ENCODE peak calls at places on chromosomes 1 and 21, in four cellular contexts. One of them, this sample, is unnamed.
A peak's percentile ranks its signal among the peaks of the same experiment; 100 is the strongest.

GRCh38 chr1:217373761-217374701 is 256.9 kb downstream of the GPATCH2 start:
- DNase-seq in HL-60: no peak
- DNase-seq in GM12878: no peak
- DNase-seq in K562: no peak
- DNase-seq in this sample: no peak

GRCh38 chr1:62321438-62321837 is 2.2 kb upstream of the KANK4 start:
- DNase-seq in K562: no peak
- DNase-seq in HL-60: no peak
- DNase-seq in GM12878: no peak
- DNase-seq in this sample: no peak

GRCh38 chr21:39020751-39021474 is 162.3 kb downstream of the PSMG1 start:
- DNase-seq in HL-60: peak; percentile 76
- DNase-seq in K562: no peak
- DNase-seq in GM12878: no peak
- DNase-seq in this sample: no peak

GRCh38 chr1:172373864-172374263 is 46.6 kb upstream of the C1orf105 start:
- DNase-seq in K562: no peak
- DNase-seq in GM12878: no peak
- DNase-seq in HL-60: no peak
- DNase-seq in this sample: no peak

GRCh38 chr1:117802546-117803257 is 126.7 kb downstream of the GDAP2 start:
- DNase-seq in HL-60: no peak
- DNase-seq in K562: no peak
- DNase-seq in GM12878: no peak
- DNase-seq in this sample: no peak

GRCh38 chr1:228938248-228938891 is 203.1 kb downstream of the RHOU start:
- DNase-seq in GM12878: no peak
- DNase-seq in K562: no peak
- DNase-seq in HL-60: no peak
- DNase-seq in this sample: no peak

GRCh38 chr1:24765308-24765988 is 20.2 kb downstream of the CLIC4 start:
- DNase-seq in K562: peak; percentile 85
- DNase-seq in GM12878: no peak
- DNase-seq in HL-60: no peak
- DNase-seq in this sample: no peak

GRCh38 chr1:18681423-18681835 is 50.8 kb downstream of the PAX7 start:
- DNase-seq in HL-60: peak; percentile 58
- DNase-seq in GM12878: no peak
- DNase-seq in K562: peak; percentile 79
- DNase-seq in this sample: peak; percentile 52

GRCh38 chr1:201619513-201619912 is 80.6 kb downstream of the NAV1 start:
- DNase-seq in HL-60: no peak
- DNase-seq in GM12878: no peak
- DNase-seq in K562: no peak
- DNase-seq in this sample: no peak

GRCh38 chr21:42143111-42143510 is 72.0 kb downstream of the UMODL1 start:
- DNase-seq in K562: no peak
- DNase-seq in HL-60: no peak
- DNase-seq in GM12878: no peak
- DNase-seq in this sample: no peak

GRCh38 chr1:198932351-198932991 is 293.6 kb downstream of the PTPRC start:
- DNase-seq in K562: no peak
- DNase-seq in GM12878: no peak
- DNase-seq in HL-60: no peak
- DNase-seq in this sample: no peak

GRCh38 chr1:1421147-1421906 is at the start of gene ANKRD65:
- DNase-seq in HL-60: no peak
- DNase-seq in K562: no peak
- DNase-seq in GM12878: no peak
- DNase-seq in this sample: no peak

GRCh38 chr1:160993544-160993943 is 27.4 kb downstream of the F11R start:
- DNase-seq in K562: no peak
- DNase-seq in GM12878: no peak
- DNase-seq in HL-60: peak; percentile 29
- DNase-seq in this sample: no peak

GRCh38 chr1:24003331-24003972 is 23.3 kb upstream of the SRSF10 start:
- DNase-seq in HL-60: no peak
- DNase-seq in K562: no peak
- DNase-seq in GM12878: peak; percentile 81
- DNase-seq in this sample: no peak

GRCh38 chr1:58290685-58291372 is 255.7 kb downstream of the OMA1 start:
- DNase-seq in GM12878: no peak
- DNase-seq in HL-60: no peak
- DNase-seq in K562: no peak
- DNase-seq in this sample: no peak

GRCh38 chr21:36263797-36264196 is 56.2 kb upstream of the MORC3 start:
- DNase-seq in GM12878: no peak
- DNase-seq in HL-60: peak; percentile 7
- DNase-seq in K562: no peak
- DNase-seq in this sample: no peak

GRCh38 chr1:150562384-150563339 is 13.5 kb downstream of the ADAMTSL4 start:
- DNase-seq in K562: no peak
- DNase-seq in HL-60: peak; percentile 23
- DNase-seq in GM12878: peak; percentile 97
- DNase-seq in this sample: no peak

GRCh38 chr1:198902616-198903140 is 263.8 kb downstream of the PTPRC start:
- DNase-seq in HL-60: no peak
- DNase-seq in GM12878: no peak
- DNase-seq in K562: no peak
- DNase-seq in this sample: no peak

GRCh38 chr21:18545908-18546307 is 142.3 kb upstream of the TMPRSS15 start:
- DNase-seq in GM12878: no peak
- DNase-seq in HL-60: no peak
- DNase-seq in K562: no peak
- DNase-seq in this sample: no peak

GRCh38 chr1:2290595-2291510 is 62.7 kb downstream of the SKI start:
- DNase-seq in K562: peak; percentile 66
- DNase-seq in HL-60: peak; percentile 99
- DNase-seq in GM12878: peak; percentile 50
- DNase-seq in this sample: no peak

GRCh38 chr1:29651684-29652665 is 415.7 kb downstream of the PTPRU start:
- DNase-seq in GM12878: no peak
- DNase-seq in HL-60: no peak
- DNase-seq in K562: no peak
- DNase-seq in this sample: no peak

GRCh38 chr1:224745924-224746323 is 129.8 kb downstream of the CNIH3 start:
- DNase-seq in K562: no peak
- DNase-seq in HL-60: no peak
- DNase-seq in GM12878: peak; percentile 56
- DNase-seq in this sample: no peak

GRCh38 chr1:45177452-45177851 is 29.0 kb downstream of the ZSWIM5 start:
- DNase-seq in HL-60: no peak
- DNase-seq in GM12878: no peak
- DNase-seq in K562: no peak
- DNase-seq in this sample: no peak

GRCh38 chr21:46457801-46458314 is 833 bp upstream of the DIP2A start:
- DNase-seq in K562: peak; percentile 69
- DNase-seq in HL-60: peak; percentile 74
- DNase-seq in GM12878: no peak
- DNase-seq in this sample: no peak

GRCh38 chr21:41636636-41637625 is 129.0 kb upstream of the TMPRSS2 start:
- DNase-seq in K562: no peak
- DNase-seq in GM12878: no peak
- DNase-seq in HL-60: no peak
- DNase-seq in this sample: no peak

GRCh38 chr1:13517193-13517812 is 3.5 kb upstream of the LRRC38 start:
- DNase-seq in K562: peak; percentile 35
- DNase-seq in HL-60: no peak
- DNase-seq in GM12878: no peak
- DNase-seq in this sample: no peak

GRCh38 chr1:24149854-24150227 is 6.9 kb upstream of the IL22RA1 start:
- DNase-seq in K562: peak; percentile 79
- DNase-seq in GM12878: no peak
- DNase-seq in HL-60: no peak
- DNase-seq in this sample: no peak

DNA sequence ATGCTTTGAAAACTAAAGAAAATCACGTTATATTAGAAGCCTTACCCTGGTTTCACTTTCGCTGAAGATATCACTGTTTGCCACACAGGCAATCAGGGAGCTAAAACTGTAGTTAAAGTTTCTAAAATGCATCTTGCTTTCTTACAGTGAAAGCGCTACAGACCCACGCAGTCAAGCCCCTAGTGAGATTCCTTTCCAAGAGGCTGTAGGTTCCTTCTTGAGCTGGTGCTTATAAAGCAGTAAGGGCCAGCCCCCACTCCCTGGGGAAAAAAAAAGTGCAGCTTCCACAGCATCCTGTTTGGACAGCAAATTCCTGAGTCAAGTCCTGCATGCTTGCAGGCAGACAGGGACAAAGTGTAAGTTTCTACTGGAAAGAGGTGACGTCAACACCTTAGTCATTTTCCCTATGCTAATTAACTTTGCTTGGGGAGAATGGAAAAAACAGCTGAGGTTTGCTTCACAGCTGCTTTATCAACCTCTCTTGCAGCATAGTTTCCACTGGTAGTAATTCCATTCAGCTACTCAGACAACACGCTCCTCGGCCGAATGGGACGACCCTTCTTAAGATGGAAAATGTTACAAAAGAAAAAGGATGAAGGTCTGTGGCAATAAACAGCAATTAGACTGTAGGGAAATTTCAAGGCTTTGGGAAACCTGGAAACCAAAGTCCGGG is 14.7 kb upstream of the KCNE1 start:
- DNase-seq in HL-60: peak; percentile 38
- DNase-seq in K562: no peak
- DNase-seq in GM12878: no peak
- DNase-seq in this sample: no peak
- TF ChIP-seq SPI1 in HL-60: no peak
- TF ChIP-seq SPI1 in K562: no peak
- TF ChIP-seq SPI1 in GM12878: no peak
- TF ChIP-seq SPI1 in this sample: no peak

DNA sequence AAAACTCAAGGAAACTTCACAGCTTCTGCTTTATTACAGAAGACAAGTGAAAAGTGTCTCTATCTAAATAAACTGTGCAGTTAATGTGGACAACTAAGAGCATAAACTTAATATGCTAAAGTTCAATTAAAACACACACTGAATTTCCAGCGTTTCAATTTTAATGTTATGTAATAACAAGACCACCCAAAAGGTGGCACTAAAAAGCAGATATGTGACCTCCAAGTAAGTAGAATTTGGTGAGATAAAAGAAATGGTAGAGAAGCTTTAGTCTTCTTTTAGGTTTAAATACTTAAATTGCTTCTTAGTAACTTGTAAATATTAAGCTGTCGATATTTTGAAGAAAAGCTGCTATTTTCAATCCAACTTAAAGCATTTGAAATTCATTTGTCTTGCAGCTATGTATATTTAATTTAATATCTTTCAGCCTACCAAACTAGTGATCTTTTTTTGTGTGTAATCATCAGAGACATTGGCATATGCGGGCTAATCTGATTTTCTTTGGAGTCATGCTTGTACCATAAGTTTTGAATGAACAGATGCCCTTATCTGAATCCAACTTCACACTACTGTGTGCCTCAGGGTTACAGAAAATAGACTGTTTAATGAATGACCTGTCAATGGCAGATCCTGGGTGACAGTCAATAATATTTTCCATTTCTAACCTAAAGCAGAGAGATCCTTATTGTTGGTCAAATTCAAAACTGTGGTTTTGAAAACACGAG is 36.5 kb upstream of the ADAMTS1 start:
- DNase-seq in GM12878: no peak
- DNase-seq in K562: no peak
- DNase-seq in HL-60: no peak
- DNase-seq in this sample: no peak
- TF ChIP-seq SPI1 in GM12878: no peak
- TF ChIP-seq SPI1 in K562: no peak
- TF ChIP-seq SPI1 in HL-60: no peak
- TF ChIP-seq SPI1 in this sample: no peak

GRCh38 chr1:8910914-8911313 is 32.4 kb upstream of the ENO1 start:
- DNase-seq in K562: no peak
- DNase-seq in HL-60: no peak
- DNase-seq in GM12878: no peak
- DNase-seq in this sample: no peak

GRCh38 chr1:8910331-8910730 is 31.8 kb upstream of the ENO1 start:
- DNase-seq in K562: no peak
- DNase-seq in GM12878: no peak
- DNase-seq in HL-60: peak; percentile 53
- DNase-seq in this sample: no peak

GRCh38 chr1:8913457-8913856 is 32.2 kb upstream of the CA6 start:
- DNase-seq in K562: no peak
- DNase-seq in HL-60: no peak
- DNase-seq in GM12878: no peak
- DNase-seq in this sample: no peak

GRCh38 chr1:8914471-8914870 is 31.2 kb upstream of the CA6 start:
- DNase-seq in GM12878: no peak
- DNase-seq in K562: no peak
- DNase-seq in HL-60: no peak
- DNase-seq in this sample: no peak

DNA sequence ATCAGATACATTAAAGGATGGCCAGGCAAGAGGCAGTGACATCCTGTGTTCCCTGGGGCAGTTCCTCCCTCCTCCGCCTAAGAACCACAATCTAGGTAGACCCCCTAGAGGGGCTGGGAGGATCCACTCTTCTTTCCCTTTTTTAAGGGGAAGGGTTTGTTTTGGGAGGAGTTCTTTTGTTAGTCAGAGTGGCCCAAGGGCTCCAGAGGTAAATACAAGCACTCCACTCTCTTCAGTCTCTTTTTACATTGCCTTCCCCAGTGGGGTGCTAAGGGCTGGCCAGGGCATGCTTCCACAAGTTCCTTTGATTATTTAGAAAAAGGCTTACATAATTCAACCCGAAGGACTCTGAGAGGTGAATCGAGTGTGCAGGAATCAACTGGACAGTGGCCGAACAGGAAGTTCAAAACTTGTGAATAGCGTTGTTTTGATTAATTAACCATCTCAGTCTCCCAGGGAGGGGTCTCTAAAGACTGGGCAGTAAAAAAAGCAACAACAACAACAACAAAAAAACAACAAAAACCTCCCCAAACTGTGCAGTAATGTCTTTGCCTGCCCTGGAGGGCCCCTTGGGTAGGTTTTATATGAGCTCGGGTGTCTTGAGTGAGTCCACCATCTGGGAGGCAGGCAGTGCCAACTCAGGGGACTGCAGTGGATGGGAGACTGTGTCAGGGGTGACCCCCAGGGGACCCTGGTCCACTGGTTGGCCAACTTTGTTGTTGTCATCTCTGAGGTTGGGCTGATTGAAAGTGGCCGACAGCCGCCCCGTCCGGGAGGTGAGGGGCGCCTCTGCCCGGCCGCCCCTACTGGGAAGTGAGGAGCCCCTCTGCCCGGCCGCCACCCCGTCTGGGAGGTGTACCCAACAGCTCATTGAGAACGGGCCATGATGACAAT is 33.2 kb upstream of the ENO1 start:
- DNase-seq in GM12878: no peak
- DNase-seq in K562: no peak
- DNase-seq in HL-60: no peak
- DNase-seq in this sample: no peak
- TF ChIP-seq SPI1 in GM12878: no peak
- TF ChIP-seq SPI1 in K562: no peak
- TF ChIP-seq SPI1 in HL-60: no peak
- TF ChIP-seq SPI1 in this sample: no peak

DNA sequence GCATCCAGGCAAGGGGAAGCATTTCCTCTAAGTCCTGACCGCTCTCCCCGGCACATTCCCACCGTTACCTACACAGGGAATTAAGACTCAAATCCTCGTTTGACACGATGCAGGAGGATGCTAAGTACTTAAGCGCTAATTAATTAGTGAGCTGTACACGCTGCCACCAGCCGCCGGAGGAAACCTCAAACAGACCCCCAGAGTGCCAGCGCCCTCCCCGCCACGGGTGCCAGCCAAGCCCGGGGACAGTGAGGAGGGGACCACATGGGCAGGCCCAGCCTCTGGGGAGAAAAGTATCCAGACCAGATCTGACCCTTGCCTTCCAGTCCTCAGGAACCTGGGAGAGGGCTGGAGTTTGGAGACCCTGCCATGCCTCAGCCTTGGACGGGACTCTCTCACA is 17.4 kb upstream of the CASZ1 start:
- DNase-seq in HL-60: no peak
- DNase-seq in GM12878: no peak
- DNase-seq in K562: no peak
- DNase-seq in this sample: no peak
- TF ChIP-seq SPI1 in HL-60: no peak
- TF ChIP-seq SPI1 in GM12878: no peak
- TF ChIP-seq SPI1 in K562: no peak
- TF ChIP-seq SPI1 in this sample: no peak